ENCODE peak calls at places on chromosomes 6 and 20, in seven cellular contexts. B, F, Y, R, S, Z and C are unnamed samples.

GRCh38 chr6:138115877-138116660 is 8.8 kb upstream of the PERP start:
- DNase-seq in Z (peak; percentile 47), F (no peak), R (peak; percentile 51), S (no peak), B (peak; percentile 47), Y (peak; percentile 60), C (peak; percentile 73)

GRCh38 chr6:29907637-29908340 is 34.5 kb upstream of the HLA-A start:
- DNase-seq in S (no peak), Z (no peak), Y (no peak), B (no peak), R (no peak), F (no peak), C (peak; percentile 71)

GRCh38 chr6:170438402-170438753 is 114.7 kb downstream of the PSMB1 start:
- DNase-seq in Z (no peak), Y (peak; percentile 79), R (peak; percentile 96), F (peak; percentile 77), S (peak; percentile 98), B (peak; percentile 94), C (peak; percentile 81)

GRCh38 chr6:158244373-158244772 is 67.9 kb upstream of the TULP4 start:
- DNase-seq in S (no peak), B (no peak), F (no peak), Z (no peak), R (no peak), Y (no peak), C (no peak)

GRCh38 chr20:846894-847278 is 13.4 kb downstream of the FAM110A start:
- DNase-seq in B (no peak), Z (peak; percentile 57), R (no peak), F (no peak), Y (peak; percentile 63), S (no peak), C (no peak)

GRCh38 chr20:51700809-51701285 is 67.3 kb downstream of the ATP9A start:
- DNase-seq in B (peak; percentile 33), S (no peak), F (no peak), Z (peak; percentile 18), R (peak; percentile 59), Y (no peak), C (peak; percentile 68)

GRCh38 chr6:149477544-149477943 is 7.3 kb downstream of the ZC3H12D start:
- DNase-seq in R (no peak), B (no peak), Y (no peak), S (no peak), Z (no peak), F (no peak), C (no peak)

GRCh38 chr6:149723771-149724417 is 6.0 kb upstream of the LATS1 start:
- DNase-seq in Z (peak; percentile 50), Y (no peak), R (peak; percentile 53), S (peak; percentile 46), F (no peak), B (peak; percentile 69), C (peak; percentile 86)

GRCh38 chr6:166007349-166008263 is 160.0 kb downstream of the TBXT start:
- DNase-seq in S (no peak), Z (no peak), F (peak; percentile 71), R (peak; percentile 55), Y (no peak), B (peak; percentile 50), C (no peak)

GRCh38 chr6:4374231-4374630 is 238.9 kb upstream of the ECI2 start:
- DNase-seq in Y (no peak), S (no peak), F (no peak), Z (no peak), B (no peak), R (no peak), C (no peak)

GRCh38 chr20:1301031-1301529 is 27.9 kb downstream of the SDCBP2 start:
- DNase-seq in R (no peak), F (no peak), Y (no peak), Z (peak; percentile 68), B (no peak), S (peak; percentile 45), C (no peak)

GRCh38 chr20:24654425-24654824 is 185.0 kb downstream of the SYNDIG1 start:
- DNase-seq in S (no peak), Y (no peak), R (no peak), F (no peak), Z (no peak), B (no peak), C (no peak)

GRCh38 chr6:20540683-20541082 is 6.4 kb downstream of the CDKAL1 start:
- DNase-seq in Z (no peak), B (no peak), F (no peak), S (peak; percentile 36), R (no peak), Y (no peak), C (no peak)

GRCh38 chr20:6053776-6054688 is at the start of gene LRRN4:
- DNase-seq in R (no peak), Z (no peak), S (peak; percentile 18), F (no peak), Y (no peak), B (peak; percentile 46), C (peak; percentile 27)

GRCh38 chr6:118544105-118544504 is 4.0 kb upstream of the PLN start:
- DNase-seq in Z (no peak), F (no peak), S (no peak), R (no peak), Y (no peak), B (no peak), C (no peak)
- H3K27ac ChIP-seq in Z (no peak overlapping the region), F (peak overlapping the region; percentile 82), S (no peak overlapping the region), R (no peak overlapping the region), Y (no peak overlapping the region), B (no peak overlapping the region), C (no peak overlapping the region)

GRCh38 chr6:8321671-8322404 is 113.5 kb downstream of the SLC35B3 start:
- DNase-seq in B (no peak), S (peak; percentile 78), Y (no peak), F (no peak), Z (no peak), R (no peak), C (no peak)

DNA sequence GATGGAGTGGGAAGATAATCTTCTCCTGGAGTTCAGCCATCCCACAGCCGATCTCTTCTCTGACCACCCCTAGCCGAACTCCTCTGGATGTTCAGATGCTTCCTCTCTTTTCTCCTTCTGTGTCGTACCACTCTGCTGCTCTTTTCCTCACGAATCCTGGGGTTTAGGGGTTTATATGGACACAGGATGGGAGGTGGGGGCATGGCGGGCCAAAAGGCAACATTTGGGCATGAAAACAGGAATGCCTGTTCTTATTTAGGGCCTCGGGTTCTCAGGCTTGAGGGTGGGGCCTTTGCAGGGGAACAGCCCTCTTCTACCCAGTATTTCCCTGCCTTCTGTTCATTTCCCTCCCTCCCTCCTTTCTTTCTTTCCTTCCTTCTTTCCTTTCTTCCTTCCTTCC is 112.7 kb downstream of the SLC35B3 start:
- DNase-seq in Y (no peak), B (no peak), F (no peak), Z (no peak), S (no peak), R (no peak), C (no peak)
- H3K27ac ChIP-seq in Y (no peak overlapping the region), B (no peak overlapping the region), F (no peak overlapping the region), Z (no peak overlapping the region), S (no peak overlapping the region), R (no peak overlapping the region), C (no peak overlapping the region)

GRCh38 chr20:62752671-62753501 is 43.4 kb upstream of the MRGBP start:
- DNase-seq in S (no peak), Y (peak; percentile 38), B (no peak), R (no peak), F (peak; percentile 12), Z (no peak), C (no peak)
- H3K27ac ChIP-seq in S (no peak overlapping the region), Y (no peak overlapping the region), B (no peak overlapping the region), R (no peak overlapping the region), F (no peak overlapping the region), Z (no peak overlapping the region), C (no peak overlapping the region)

GRCh38 chr6:154154389-154154967 is 115.4 kb downstream of the OPRM1 start:
- DNase-seq in Y (no peak), Z (peak; percentile 58), B (peak; percentile 50), S (no peak), F (no peak), R (peak; percentile 33), C (peak; percentile 61)

GRCh38 chr6:154157082-154157481 is 118.0 kb downstream of the OPRM1 start:
- DNase-seq in Y (no peak), B (no peak), F (no peak), R (no peak), Z (peak; percentile 52), S (no peak), C (peak; percentile 44)

GRCh38 chr6:154159126-154159525 is 120.1 kb downstream of the OPRM1 start:
- DNase-seq in S (no peak), B (no peak), F (no peak), Y (no peak), R (no peak), Z (no peak), C (no peak)

GRCh38 chr6:154157706-154158105 is 118.7 kb downstream of the OPRM1 start:
- DNase-seq in S (no peak), Z (no peak), Y (no peak), B (no peak), R (no peak), F (no peak), C (peak; percentile 7)

DNA sequence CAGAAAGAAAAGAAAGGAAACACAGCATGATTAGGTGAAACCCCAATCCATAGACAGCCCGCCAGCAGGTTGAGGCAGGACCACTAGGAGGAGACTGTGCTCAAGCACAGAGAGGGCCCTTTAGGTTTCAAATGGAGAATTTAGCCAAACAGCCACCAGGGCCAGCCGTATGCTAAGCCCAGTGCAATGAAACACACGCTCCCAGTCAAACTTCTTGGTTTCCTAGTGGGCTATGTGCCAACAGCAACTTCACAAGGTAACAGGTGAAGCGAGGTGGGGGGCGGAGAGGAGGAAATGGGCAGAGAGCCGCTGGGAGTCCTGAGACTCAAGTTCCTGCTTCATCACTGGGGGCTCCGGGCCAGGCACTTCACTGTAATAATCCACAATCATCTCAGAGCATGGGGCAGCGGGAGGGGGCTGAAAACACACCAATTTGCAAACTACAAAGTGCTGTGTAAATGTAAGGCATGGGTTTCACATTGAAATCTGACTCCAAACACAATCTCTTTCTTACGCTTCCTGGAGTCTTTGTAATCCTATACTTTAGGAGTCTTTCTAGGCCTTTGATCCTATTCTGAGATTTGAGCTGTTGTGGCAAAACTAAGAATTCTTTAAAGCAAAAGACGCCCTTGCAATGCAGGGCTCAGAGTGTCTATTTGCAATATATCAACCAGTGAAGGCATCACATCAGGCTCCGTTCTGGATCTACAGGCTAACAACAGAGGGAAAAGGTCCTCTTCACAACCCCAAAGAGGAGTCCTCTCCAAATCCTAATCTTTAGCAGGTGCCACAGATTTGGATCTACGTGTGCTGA is 117.3 kb downstream of the OPRM1 start:
- DNase-seq in F (no peak), Z (peak; percentile 58), Y (peak; percentile 65), S (no peak), B (peak; percentile 46), R (peak; percentile 25), C (peak; percentile 38)
- H3K27ac ChIP-seq in F (peak overlapping the region; percentile 38), Z (peak overlapping the region; percentile 93), Y (peak overlapping the region; percentile 50), S (no peak overlapping the region), B (peak overlapping the region; percentile 15), R (no peak overlapping the region), C (peak overlapping the region; percentile 30)

GRCh38 chr6:49003348-49003747 is 459.7 kb downstream of the MMUT start:
- DNase-seq in S (no peak), F (no peak), B (no peak), R (no peak), Z (no peak), Y (no peak), C (no peak)

GRCh38 chr6:48998574-48998973 is 464.5 kb downstream of the MMUT start:
- DNase-seq in Z (no peak), Y (no peak), S (no peak), F (no peak), R (no peak), B (no peak), C (no peak)

GRCh38 chr6:49004806-49005205 is 458.2 kb downstream of the MMUT start:
- DNase-seq in B (no peak), R (no peak), Y (no peak), Z (no peak), F (no peak), S (no peak), C (no peak)

GRCh38 chr6:48996461-48997119 is 466.5 kb downstream of the MMUT start:
- DNase-seq in Y (no peak), F (no peak), R (no peak), B (no peak), S (no peak), Z (no peak), C (no peak)

GRCh38 chr6:49001856-49002255 is 461.2 kb downstream of the MMUT start:
- DNase-seq in F (no peak), R (no peak), B (no peak), Y (no peak), S (no peak), Z (no peak), C (no peak)
- H3K27ac ChIP-seq in F (no peak overlapping the region), R (peak overlapping the region; percentile 93), B (no peak overlapping the region), Y (no peak overlapping the region), S (no peak overlapping the region), Z (no peak overlapping the region), C (no peak overlapping the region)